ENCODE peak calls at places on chromosome 4, in four cellular contexts. One of them, this sample, is unnamed.

GRCh38 chr4:183335369-183335940 is 13.2 kb upstream of the CLDN24 start:
- DNase-seq in NCI-H748 treated with DMSO at 0.1 percent for 48 hours: no peak
- DNase-seq in NCI-H1694 treated with DMSO at 0.1 percent for 48 hours: no peak
- DNase-seq in EL: peak; percentile 94
- DNase-seq in this sample: no peak

GRCh38 chr4:123256901-123257300 is 139.7 kb upstream of the SPRY1 start:
- DNase-seq in EL: no peak
- DNase-seq in NCI-H748 treated with DMSO at 0.1 percent for 48 hours: no peak
- DNase-seq in NCI-H1694 treated with DMSO at 0.1 percent for 48 hours: no peak
- DNase-seq in this sample: no peak

GRCh38 chr4:67234296-67234695 is 311.0 kb downstream of the CENPC start:
- DNase-seq in EL: peak; percentile 60
- DNase-seq in NCI-H1694 treated with DMSO at 0.1 percent for 48 hours: no peak
- DNase-seq in NCI-H748 treated with DMSO at 0.1 percent for 48 hours: no peak
- DNase-seq in this sample: no peak

GRCh38 chr4:36255575-36255974 is 11.3 kb upstream of the ARAP2 start:
- DNase-seq in NCI-H748 treated with DMSO at 0.1 percent for 48 hours: no peak
- DNase-seq in EL: no peak
- DNase-seq in NCI-H1694 treated with DMSO at 0.1 percent for 48 hours: no peak
- DNase-seq in this sample: peak; percentile 50

GRCh38 chr4:4666693-4667642 is 125.1 kb upstream of the STX18 start:
- DNase-seq in EL: peak; percentile 54
- DNase-seq in NCI-H1694 treated with DMSO at 0.1 percent for 48 hours: no peak
- DNase-seq in NCI-H748 treated with DMSO at 0.1 percent for 48 hours: no peak
- DNase-seq in this sample: no peak

GRCh38 chr4:77600521-77601451 is 4.8 kb upstream of the CXCL13 start:
- DNase-seq in NCI-H748 treated with DMSO at 0.1 percent for 48 hours: peak; percentile 6
- DNase-seq in NCI-H1694 treated with DMSO at 0.1 percent for 48 hours: peak; percentile 25
- DNase-seq in EL: peak; percentile 23
- DNase-seq in this sample: peak; percentile 53

GRCh38 chr4:75555294-75556164 is at the start of gene ODAPH:
- DNase-seq in EL: peak; percentile 54
- DNase-seq in NCI-H748 treated with DMSO at 0.1 percent for 48 hours: no peak
- DNase-seq in NCI-H1694 treated with DMSO at 0.1 percent for 48 hours: no peak
- DNase-seq in this sample: peak; percentile 86

GRCh38 chr4:108010167-108010566 is 20.5 kb downstream of the HADH start:
- DNase-seq in EL: peak; percentile 88
- DNase-seq in NCI-H1694 treated with DMSO at 0.1 percent for 48 hours: no peak
- DNase-seq in NCI-H748 treated with DMSO at 0.1 percent for 48 hours: no peak
- DNase-seq in this sample: no peak

GRCh38 chr4:74032064-74032463 is 6.4 kb downstream of the CXCL3 start:
- DNase-seq in NCI-H748 treated with DMSO at 0.1 percent for 48 hours: no peak
- DNase-seq in NCI-H1694 treated with DMSO at 0.1 percent for 48 hours: no peak
- DNase-seq in EL: peak; percentile 45
- DNase-seq in this sample: no peak

GRCh38 chr4:15118281-15118680 is 116.0 kb downstream of the CPEB2 start:
- DNase-seq in NCI-H1694 treated with DMSO at 0.1 percent for 48 hours: no peak
- DNase-seq in EL: no peak
- DNase-seq in NCI-H748 treated with DMSO at 0.1 percent for 48 hours: no peak
- DNase-seq in this sample: no peak

GRCh38 chr4:12445711-12446110 is 1017.0 kb upstream of the HS3ST1 start:
- DNase-seq in EL: no peak
- DNase-seq in NCI-H748 treated with DMSO at 0.1 percent for 48 hours: no peak
- DNase-seq in NCI-H1694 treated with DMSO at 0.1 percent for 48 hours: no peak
- DNase-seq in this sample: no peak

GRCh38 chr4:3387943-3388348 is 53.8 kb upstream of the HGFAC start:
- DNase-seq in EL: peak; percentile 62
- DNase-seq in NCI-H1694 treated with DMSO at 0.1 percent for 48 hours: no peak
- DNase-seq in NCI-H748 treated with DMSO at 0.1 percent for 48 hours: no peak
- DNase-seq in this sample: no peak

GRCh38 chr4:171534391-171534790 is 278.8 kb upstream of the GALNTL6 start:
- DNase-seq in NCI-H1694 treated with DMSO at 0.1 percent for 48 hours: no peak
- DNase-seq in NCI-H748 treated with DMSO at 0.1 percent for 48 hours: no peak
- DNase-seq in EL: no peak
- DNase-seq in this sample: no peak

GRCh38 chr4:3871181-3871852 is 105.1 kb downstream of the ADRA2C start:
- DNase-seq in NCI-H748 treated with DMSO at 0.1 percent for 48 hours: peak; percentile 8
- DNase-seq in EL: peak; percentile 18
- DNase-seq in NCI-H1694 treated with DMSO at 0.1 percent for 48 hours: no peak
- DNase-seq in this sample: peak; percentile 13

GRCh38 chr4:71833175-71833900 is 49.5 kb upstream of the GC start:
- DNase-seq in NCI-H1694 treated with DMSO at 0.1 percent for 48 hours: no peak
- DNase-seq in NCI-H748 treated with DMSO at 0.1 percent for 48 hours: no peak
- DNase-seq in EL: peak; percentile 1
- DNase-seq in this sample: no peak

GRCh38 chr4:89184407-89184806 is 73.1 kb downstream of the TIGD2 start:
- DNase-seq in NCI-H1694 treated with DMSO at 0.1 percent for 48 hours: no peak
- DNase-seq in EL: no peak
- DNase-seq in NCI-H748 treated with DMSO at 0.1 percent for 48 hours: no peak
- DNase-seq in this sample: no peak

GRCh38 chr4:38856524-38857337 is at the start of gene TLR6:
- DNase-seq in EL: peak; percentile 61
- DNase-seq in NCI-H748 treated with DMSO at 0.1 percent for 48 hours: peak; percentile 38
- DNase-seq in NCI-H1694 treated with DMSO at 0.1 percent for 48 hours: no peak
- DNase-seq in this sample: peak; percentile 91

GRCh38 chr4:53098681-53099121 is 236.6 kb downstream of the RASL11B start:
- DNase-seq in EL: peak; percentile 69
- DNase-seq in NCI-H748 treated with DMSO at 0.1 percent for 48 hours: no peak
- DNase-seq in NCI-H1694 treated with DMSO at 0.1 percent for 48 hours: no peak
- DNase-seq in this sample: no peak

This sample was measured in MM.1S.